ENCODE peak calls at places on chromosomes 3 and 15, in four cellular contexts. D is left ventricle myocardium inferior; F is GM23248; V is stimulated activated CD8-positive, alpha-beta memory T cell treated with anti-CD3 and anti-CD28 coated beads, Interleukin-4, amount 100 ng/mL, for 4 hours. C is an unnamed sample.

GRCh38 chr3:9786825-9787654 is 5.2 kb downstream of the TADA3 start:
- DNase-seq in D (no peak), F (peak; percentile 31), V (no peak), C (no peak)

GRCh38 chr3:126258670-126259069 is 78.3 kb upstream of the ALDH1L1 start:
- DNase-seq in D (no peak), F (peak; percentile 40), V (no peak), C (peak; percentile 8)

GRCh38 chr3:186509423-186509822 is 34.8 kb downstream of the CRYGS start:
- DNase-seq in D (no peak), F (no peak), V (no peak), C (no peak)

GRCh38 chr15:101710806-101711205 is 13.5 kb downstream of the TARS3 start:
- DNase-seq in D (no peak), F (peak; percentile 70), V (no peak), C (peak; percentile 62)

GRCh38 chr3:46913644-46914043 is 36.1 kb downstream of the PTH1R start:
- DNase-seq in D (peak; percentile 22), F (peak; percentile 42), V (no peak), C (no peak)

GRCh38 chr3:185929192-185930151 is 8.3 kb downstream of the TRA2B start:
- DNase-seq in D (no peak), F (peak; percentile 77), V (no peak), C (no peak)

GRCh38 chr3:162738778-162739177 is 1242.2 kb downstream of the OTOL1 start:
- DNase-seq in D (no peak), F (peak; percentile 48), V (no peak), C (peak; percentile 54)

GRCh38 chr3:128546646-128547045 is 53.6 kb upstream of the GATA2 start:
- DNase-seq in D (no peak), F (no peak), V (no peak), C (no peak)

GRCh38 chr15:92196342-92196741 is 197.3 kb upstream of the ST8SIA2 start:
- DNase-seq in D (no peak), F (no peak), V (no peak), C (no peak)

GRCh38 chr15:60695713-60696522 is 217.0 kb upstream of the ICE2 start:
- DNase-seq in D (no peak), F (peak; percentile 50), V (peak; percentile 60), C (peak; percentile 45)

GRCh38 chr3:181948286-181948685 is 236.6 kb downstream of the SOX2 start:
- DNase-seq in D (no peak), F (no peak), V (no peak), C (no peak)

GRCh38 chr3:125507128-125507527 is 12.9 kb downstream of the SNX4 start:
- DNase-seq in D (no peak), F (no peak), V (no peak), C (no peak)

GRCh38 chr3:73070675-73071575 is 9.5 kb downstream of the EBLN2 start:
- DNase-seq in D (no peak), F (peak; percentile 84), V (no peak), C (peak; percentile 81)

GRCh38 chr3:57715672-57716071 is 22.8 kb upstream of the DENND6A start:
- DNase-seq in D (no peak), F (no peak), V (no peak), C (no peak)

GRCh38 chr15:67013696-67014095 is 51.7 kb upstream of the SMAD3 start:
- DNase-seq in D (peak; percentile 50), F (no peak), V (no peak), C (peak; percentile 95)

GRCh38 chr3:68249265-68249664 is 594.9 kb upstream of the SUCLG2 start:
- DNase-seq in D (no peak), F (no peak), V (no peak), C (no peak)

GRCh38 chr3:53170325-53171108 is 9.5 kb downstream of the PRKCD start:
- DNase-seq in D (no peak), F (no peak), V (no peak), C (no peak)